ENCODE peak calls at places on chromosomes 2 and 18, in nine cellular contexts. One of them, this sample, is unnamed.
A peak's percentile ranks its signal among the peaks of the same experiment; 100 is the strongest.

GRCh38 chr2:163613155-163613554 is 122.7 kb downstream of the FIGN start:
- DNase-seq in GM13977: no peak
- DNase-seq in stimulated activated CD4-positive, alpha-beta T cell treated with anti-CD3 and anti-CD28 coated beads, Interleukin-12 subunit alpha, Interleukin-12 subunit beta, amount 100 ng/mL, for 4 hours: no peak
- DNase-seq in right lobe of liver: no peak
- DNase-seq in H4: no peak
- DNase-seq in RWPE1: no peak
- DNase-seq in iris pigment epithelial cell: no peak
- DNase-seq in AML-193: no peak
- DNase-seq in NCI-H1417: no peak
- DNase-seq in this sample: no peak

GRCh38 chr2:16526193-16526592 is 139.4 kb downstream of the CYRIA start:
- DNase-seq in GM13977: no peak
- DNase-seq in stimulated activated CD4-positive, alpha-beta T cell treated with anti-CD3 and anti-CD28 coated beads, Interleukin-12 subunit alpha, Interleukin-12 subunit beta, amount 100 ng/mL, for 4 hours: no peak
- DNase-seq in right lobe of liver: no peak
- DNase-seq in H4: no peak
- DNase-seq in RWPE1: no peak
- DNase-seq in iris pigment epithelial cell: no peak
- DNase-seq in AML-193: no peak
- DNase-seq in NCI-H1417: no peak
- DNase-seq in this sample: no peak

GRCh38 chr18:74831571-74832250 is 234.0 kb downstream of the ZNF407 start:
- DNase-seq in GM13977: no peak
- DNase-seq in stimulated activated CD4-positive, alpha-beta T cell treated with anti-CD3 and anti-CD28 coated beads, Interleukin-12 subunit alpha, Interleukin-12 subunit beta, amount 100 ng/mL, for 4 hours: no peak
- DNase-seq in right lobe of liver: no peak
- DNase-seq in H4: no peak
- DNase-seq in RWPE1: peak; percentile 49
- DNase-seq in iris pigment epithelial cell: peak; percentile 77
- DNase-seq in AML-193: no peak
- DNase-seq in NCI-H1417: peak; percentile 1
- DNase-seq in this sample: no peak

GRCh38 chr2:227058888-227059399 is 105.1 kb downstream of the COL4A4 start:
- DNase-seq in GM13977: no peak
- DNase-seq in stimulated activated CD4-positive, alpha-beta T cell treated with anti-CD3 and anti-CD28 coated beads, Interleukin-12 subunit alpha, Interleukin-12 subunit beta, amount 100 ng/mL, for 4 hours: no peak
- DNase-seq in right lobe of liver: peak; percentile 75
- DNase-seq in H4: no peak
- DNase-seq in RWPE1: no peak
- DNase-seq in iris pigment epithelial cell: no peak
- DNase-seq in AML-193: no peak
- DNase-seq in NCI-H1417: no peak
- DNase-seq in this sample: no peak

GRCh38 chr2:202265467-202266277 is at the start of gene NOP58:
- DNase-seq in GM13977: peak; percentile 90
- DNase-seq in stimulated activated CD4-positive, alpha-beta T cell treated with anti-CD3 and anti-CD28 coated beads, Interleukin-12 subunit alpha, Interleukin-12 subunit beta, amount 100 ng/mL, for 4 hours: peak; percentile 77
- DNase-seq in right lobe of liver: peak; percentile 95
- DNase-seq in H4: peak; percentile 96
- DNase-seq in RWPE1: peak; percentile 93
- DNase-seq in iris pigment epithelial cell: peak; percentile 97
- DNase-seq in AML-193: peak; percentile 93
- DNase-seq in NCI-H1417: peak; percentile 86
- DNase-seq in this sample: peak; percentile 95

GRCh38 chr2:72094701-72095100 is 53.0 kb downstream of the CYP26B1 start:
- DNase-seq in GM13977: no peak
- DNase-seq in stimulated activated CD4-positive, alpha-beta T cell treated with anti-CD3 and anti-CD28 coated beads, Interleukin-12 subunit alpha, Interleukin-12 subunit beta, amount 100 ng/mL, for 4 hours: no peak
- DNase-seq in right lobe of liver: peak; percentile 17
- DNase-seq in H4: no peak
- DNase-seq in RWPE1: no peak
- DNase-seq in iris pigment epithelial cell: no peak
- DNase-seq in AML-193: no peak
- DNase-seq in NCI-H1417: no peak
- DNase-seq in this sample: no peak

GRCh38 chr2:104658149-104658839 is 195.6 kb upstream of the POU3F3 start:
- DNase-seq in GM13977: no peak
- DNase-seq in stimulated activated CD4-positive, alpha-beta T cell treated with anti-CD3 and anti-CD28 coated beads, Interleukin-12 subunit alpha, Interleukin-12 subunit beta, amount 100 ng/mL, for 4 hours: no peak
- DNase-seq in right lobe of liver: peak; percentile 56
- DNase-seq in H4: no peak
- DNase-seq in RWPE1: peak; percentile 1
- DNase-seq in iris pigment epithelial cell: no peak
- DNase-seq in AML-193: peak; percentile 79
- DNase-seq in NCI-H1417: no peak
- DNase-seq in this sample: no peak

GRCh38 chr18:31046916-31047315 is 4.4 kb upstream of the DSC3 start:
- DNase-seq in GM13977: no peak
- DNase-seq in stimulated activated CD4-positive, alpha-beta T cell treated with anti-CD3 and anti-CD28 coated beads, Interleukin-12 subunit alpha, Interleukin-12 subunit beta, amount 100 ng/mL, for 4 hours: no peak
- DNase-seq in right lobe of liver: no peak
- DNase-seq in H4: no peak
- DNase-seq in RWPE1: peak; percentile 26
- DNase-seq in iris pigment epithelial cell: no peak
- DNase-seq in AML-193: no peak
- DNase-seq in NCI-H1417: no peak
- DNase-seq in this sample: no peak

GRCh38 chr2:28960401-28960800 is 20.7 kb upstream of the TOGARAM2 start:
- DNase-seq in GM13977: no peak
- DNase-seq in stimulated activated CD4-positive, alpha-beta T cell treated with anti-CD3 and anti-CD28 coated beads, Interleukin-12 subunit alpha, Interleukin-12 subunit beta, amount 100 ng/mL, for 4 hours: no peak
- DNase-seq in right lobe of liver: no peak
- DNase-seq in H4: no peak
- DNase-seq in RWPE1: no peak
- DNase-seq in iris pigment epithelial cell: no peak
- DNase-seq in AML-193: no peak
- DNase-seq in NCI-H1417: no peak
- DNase-seq in this sample: no peak

GRCh38 chr18:21004721-21005120 is 106.9 kb downstream of the ROCK1 start:
- DNase-seq in GM13977: no peak
- DNase-seq in stimulated activated CD4-positive, alpha-beta T cell treated with anti-CD3 and anti-CD28 coated beads, Interleukin-12 subunit alpha, Interleukin-12 subunit beta, amount 100 ng/mL, for 4 hours: no peak
- DNase-seq in right lobe of liver: no peak
- DNase-seq in H4: no peak
- DNase-seq in RWPE1: no peak
- DNase-seq in iris pigment epithelial cell: peak; percentile 85
- DNase-seq in AML-193: peak; percentile 49
- DNase-seq in NCI-H1417: no peak
- DNase-seq in this sample: no peak

GRCh38 chr2:105294046-105294445 is 35.5 kb downstream of the TGFBRAP1 start:
- DNase-seq in GM13977: no peak
- DNase-seq in stimulated activated CD4-positive, alpha-beta T cell treated with anti-CD3 and anti-CD28 coated beads, Interleukin-12 subunit alpha, Interleukin-12 subunit beta, amount 100 ng/mL, for 4 hours: no peak
- DNase-seq in right lobe of liver: no peak
- DNase-seq in H4: no peak
- DNase-seq in RWPE1: no peak
- DNase-seq in iris pigment epithelial cell: no peak
- DNase-seq in AML-193: no peak
- DNase-seq in NCI-H1417: no peak
- DNase-seq in this sample: peak; percentile 53

GRCh38 chr2:9311488-9311887 is 104.9 kb downstream of the ASAP2 start:
- DNase-seq in GM13977: no peak
- DNase-seq in stimulated activated CD4-positive, alpha-beta T cell treated with anti-CD3 and anti-CD28 coated beads, Interleukin-12 subunit alpha, Interleukin-12 subunit beta, amount 100 ng/mL, for 4 hours: no peak
- DNase-seq in right lobe of liver: no peak
- DNase-seq in H4: no peak
- DNase-seq in RWPE1: peak; percentile 58
- DNase-seq in iris pigment epithelial cell: peak; percentile 95
- DNase-seq in AML-193: no peak
- DNase-seq in NCI-H1417: no peak
- DNase-seq in this sample: no peak

GRCh38 chr18:22683196-22683676 is 249.9 kb upstream of the RBBP8 start:
- DNase-seq in GM13977: no peak
- DNase-seq in stimulated activated CD4-positive, alpha-beta T cell treated with anti-CD3 and anti-CD28 coated beads, Interleukin-12 subunit alpha, Interleukin-12 subunit beta, amount 100 ng/mL, for 4 hours: no peak
- DNase-seq in right lobe of liver: peak; percentile 94
- DNase-seq in H4: peak; percentile 22
- DNase-seq in RWPE1: peak; percentile 21
- DNase-seq in iris pigment epithelial cell: peak; percentile 92
- DNase-seq in AML-193: no peak
- DNase-seq in NCI-H1417: peak; percentile 20
- DNase-seq in this sample: peak; percentile 89